ENCODE peak calls at places on chromosomes 5 and 9, in eight cellular contexts. Y is transverse colon, G is HepG2, O is A549, M is ovary, U is IMR-90, K is spleen, Q is tibial nerve. V is an unnamed sample.

GRCh38 chr9:135157856-135158571 is 70.5 kb downstream of the OLFM1 start:
- DNase-seq in M (no peak), Q (no peak), G (no peak), U (no peak), O (no peak), Y (no peak), K (no peak), V (no peak)

GRCh38 chr5:180644129-180644824 is 5.1 kb downstream of the FLT4 start:
- DNase-seq in M (no peak), Y (no peak), O (no peak), Q (no peak), G (no peak), U (no peak), K (no peak), V (no peak)

GRCh38 chr9:88835772-88836171 is 155.5 kb upstream of the S1PR3 start:
- DNase-seq in M (no peak), K (no peak), Y (no peak), G (no peak), O (no peak), U (no peak), Q (no peak), V (no peak)

GRCh38 chr9:136051568-136052432 is 43.3 kb downstream of the NACC2 start:
- DNase-seq in M (peak), K (peak), Q (peak), O (peak), Y (peak), G (peak), U (peak), V (peak)

GRCh38 chr5:132446621-132447020 is 44.0 kb downstream of the IRF1 start:
- DNase-seq in Q (peak), K (no peak), G (no peak), U (peak), M (peak), O (no peak), Y (peak), V (peak)

GRCh38 chr9:592225-592624 is 249.3 kb upstream of the DMRT1 start:
- DNase-seq in O (no peak), M (no peak), Q (no peak), K (no peak), Y (peak), G (peak), U (no peak), V (peak)

GRCh38 chr9:89564257-89564878 is 40.4 kb upstream of the GADD45G start:
- DNase-seq in O (no peak), Y (no peak), K (peak), G (peak), Q (no peak), M (no peak), U (no peak), V (no peak)

GRCh38 chr5:29214821-29215220 is 1978.7 kb upstream of the CDH6 start:
- DNase-seq in G (no peak), M (no peak), K (no peak), Y (no peak), O (no peak), Q (no peak), U (no peak), V (no peak)

GRCh38 chr5:139382371-139382770 is 726 bp downstream of the SLC23A1 start:
- DNase-seq in O (no peak), U (no peak), Y (peak), M (no peak), K (peak), Q (no peak), G (no peak), V (no peak)

GRCh38 chr5:150065346-150065745 is 21.0 kb downstream of the CSF1R start:
- DNase-seq in O (no peak), G (peak), Q (peak), Y (peak), U (peak), K (peak), M (peak), V (no peak)

GRCh38 chr9:76451234-76451633 is 7.7 kb upstream of the GCNT1 start:
- DNase-seq in Q (no peak), Y (no peak), O (no peak), K (no peak), U (peak), M (no peak), G (no peak), V (no peak)

GRCh38 chr5:172864747-172865146 is 30.7 kb downstream of the ERGIC1 start:
- DNase-seq in M (no peak), Y (no peak), G (no peak), U (peak), K (no peak), O (no peak), Q (no peak), V (no peak)

GRCh38 chr9:95772320-95773060 is 103.0 kb upstream of the ERCC6L2 start:
- DNase-seq in O (no peak), M (peak), G (peak), U (peak), K (no peak), Y (peak), Q (peak), V (no peak)

GRCh38 chr5:36111238-36111637 is 40.4 kb downstream of the LMBRD2 start:
- DNase-seq in O (no peak), Y (no peak), U (no peak), Q (no peak), K (no peak), G (no peak), M (no peak), V (no peak)

GRCh38 chr5:80324912-80325311 is 5.1 kb downstream of the SPZ1 start:
- DNase-seq in M (no peak), K (no peak), U (no peak), Q (no peak), Y (no peak), O (no peak), G (no peak), V (no peak)

GRCh38 chr5:42889311-42889933 is 77.7 kb upstream of the SELENOP start:
- DNase-seq in K (no peak), Q (peak), Y (peak), O (peak), M (peak), G (peak), U (peak), V (peak)

GRCh38 chr5:38783011-38783551 is 62.7 kb upstream of the OSMR start:
- DNase-seq in Y (no peak), G (peak), K (no peak), Q (no peak), U (peak), O (no peak), M (no peak), V (no peak)

GRCh38 chr9:98962181-98962560 is 18.5 kb downstream of the COL15A1 start:
- DNase-seq in M (peak), Q (no peak), Y (no peak), U (peak), G (no peak), K (no peak), O (no peak), V (no peak)

GRCh38 chr9:33161011-33161588 is 6.0 kb downstream of the B4GALT1 start:
- DNase-seq in K (peak), O (peak), M (peak), Q (no peak), G (no peak), Y (peak), U (peak), V (peak)

GRCh38 chr9:93111001-93111370 is 15.0 kb downstream of the CARD19 start:
- DNase-seq in G (no peak), Q (peak), O (no peak), K (no peak), U (no peak), M (peak), Y (no peak), V (no peak)

GRCh38 chr5:136396886-136397285 is 31.5 kb upstream of the TRPC7 start:
- DNase-seq in Q (no peak), G (no peak), Y (no peak), K (no peak), U (no peak), M (no peak), O (no peak), V (no peak)

GRCh38 chr5:100841358-100842076 is 61.6 kb downstream of the ST8SIA4 start:
- DNase-seq in O (no peak), G (no peak), Q (no peak), K (no peak), Y (no peak), M (no peak), U (no peak), V (no peak)

GRCh38 chr5:135821061-135821781 is 13.2 kb upstream of the SLC25A48 start:
- DNase-seq in U (no peak), Q (no peak), K (no peak), M (no peak), G (no peak), Y (no peak), O (no peak), V (no peak)

GRCh38 chr5:124735169-124735858 is 11.1 kb downstream of the ZNF608 start:
- DNase-seq in O (no peak), Y (peak), M (peak), Q (no peak), G (no peak), U (no peak), K (no peak), V (no peak)

GRCh38 chr5:143434261-143435206 is 31.0 kb upstream of the NR3C1 start:
- DNase-seq in G (no peak), K (peak), O (no peak), Q (no peak), Y (no peak), M (no peak), U (no peak), V (peak)

GRCh38 chr5:155727512-155728145 is 599.3 kb upstream of the SGCD start:
- DNase-seq in O (peak), Q (no peak), M (no peak), U (no peak), K (peak), Y (no peak), G (no peak), V (no peak)

DNA sequence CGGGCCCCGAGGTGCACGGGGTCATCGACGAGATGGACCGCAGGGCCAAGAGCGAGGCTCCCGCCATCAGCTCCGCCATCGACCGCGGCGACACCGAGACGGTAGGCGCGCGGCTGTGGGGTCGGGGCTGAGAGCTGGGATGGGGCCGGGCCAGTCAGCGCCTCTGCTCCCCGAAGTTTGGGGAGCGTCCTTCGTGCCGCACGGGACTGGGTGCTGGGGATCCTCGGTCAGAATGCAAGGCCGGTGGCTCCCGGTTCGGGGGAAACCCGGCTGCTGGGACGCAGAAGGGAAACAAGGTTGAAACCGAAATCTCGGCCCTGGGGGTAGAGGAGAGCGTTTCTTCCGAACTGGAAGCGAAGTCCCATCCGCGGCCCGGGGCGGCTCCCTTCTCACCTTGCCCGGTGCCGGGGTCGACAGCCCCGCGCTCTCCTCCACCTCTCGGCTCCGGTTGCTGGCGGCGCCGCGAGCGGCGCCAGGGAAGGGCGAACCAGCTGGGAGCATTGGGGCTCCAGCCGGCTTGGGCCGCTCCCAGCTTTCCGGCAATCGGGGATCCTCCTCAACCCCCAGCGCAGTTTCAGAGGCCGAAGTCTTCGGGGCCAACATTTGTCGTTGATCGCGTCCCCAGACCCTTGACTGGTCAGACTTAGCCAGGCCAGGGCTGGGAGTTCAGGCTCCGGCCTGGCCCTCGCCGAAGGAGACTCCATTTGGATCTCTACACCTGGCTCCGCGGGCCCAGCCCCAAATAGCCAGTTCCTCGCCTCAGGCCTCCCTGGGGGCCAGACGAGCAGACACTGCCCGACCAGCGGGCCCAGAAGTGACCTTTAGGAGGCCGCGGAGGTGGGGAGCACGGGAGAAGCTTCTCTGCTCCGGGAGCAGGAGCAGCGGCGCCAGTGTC is 1.0 kb downstream of the LHX2 start:
- DNase-seq in Q (no peak), Y (no peak), U (no peak), M (no peak), G (no peak), O (no peak), K (peak), V (no peak)
- H3K4me3 ChIP-seq in Q (no peak), Y (no peak), U (no peak), M (no peak), G (no peak), O (peak), K (peak), V (peak)

DNA sequence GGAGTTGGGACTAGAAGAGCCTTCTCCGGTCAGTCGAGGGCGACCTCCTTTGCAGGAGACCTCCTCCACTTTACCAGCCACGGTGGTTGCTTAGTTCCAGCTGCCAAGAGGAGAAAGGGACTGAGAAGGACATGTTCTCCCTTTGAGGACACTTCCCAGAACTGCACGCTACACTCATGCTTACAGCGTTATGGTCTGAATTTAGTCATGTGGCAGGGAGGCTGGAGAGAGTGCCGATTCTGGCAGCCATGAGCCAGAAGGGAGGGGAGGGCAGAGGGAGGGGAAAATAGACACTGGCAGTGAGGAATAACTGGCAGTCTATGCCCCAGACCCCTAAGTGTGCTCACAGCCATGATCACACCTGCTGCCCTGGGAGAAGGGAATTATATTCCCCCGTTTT is 47.8 kb downstream of the TSPAN17 start:
- DNase-seq in O (no peak), Y (no peak), G (no peak), K (no peak), M (no peak), U (no peak), Q (no peak), V (no peak)
- TF ChIP-seq CTCF in O (no peak), Y (no peak), G (no peak), K (no peak), M (no peak), U (no peak), Q (no peak), V (no peak)

DNA sequence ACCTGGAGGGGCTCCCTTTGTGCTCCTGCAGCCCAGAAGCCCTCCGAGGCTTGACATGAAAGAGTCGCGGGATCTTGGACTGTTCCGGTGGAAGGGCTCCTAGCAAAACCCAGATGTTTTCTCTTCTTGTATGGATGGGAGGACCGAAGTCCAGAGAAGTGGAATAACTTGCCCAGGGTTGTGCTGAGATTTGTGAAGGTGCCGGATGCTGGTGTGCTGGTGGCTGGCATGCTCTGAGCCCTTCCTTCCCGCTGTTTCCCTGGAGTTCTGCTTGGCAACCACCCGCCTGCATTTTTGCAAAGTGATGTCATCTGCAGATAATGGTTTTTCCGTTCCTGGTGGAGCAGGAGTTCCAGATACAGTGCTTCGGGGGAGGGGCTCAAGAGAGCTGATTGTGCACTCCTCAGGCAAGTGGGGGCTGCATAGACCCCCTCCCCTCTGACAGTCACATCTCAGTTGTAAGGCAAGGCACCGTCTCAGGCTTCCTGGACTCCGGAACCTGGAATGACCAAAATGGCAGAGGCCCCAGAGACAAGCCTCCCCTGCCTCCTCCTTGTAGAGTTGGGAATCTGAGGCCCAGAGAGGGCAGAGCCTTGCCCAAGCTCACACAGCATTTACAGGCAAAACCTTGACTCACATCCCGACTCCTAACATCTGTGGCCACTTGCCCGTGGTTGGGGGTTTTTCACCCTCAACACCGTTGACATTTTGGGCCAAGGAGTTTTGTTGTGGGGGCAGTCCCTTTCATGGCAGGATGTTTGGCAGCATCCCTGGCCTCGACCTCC is 157.0 kb downstream of the RGS3 start:
- DNase-seq in Y (peak), M (peak), U (peak), O (peak), Q (peak), G (peak), K (peak), V (peak)
- TF ChIP-seq POLR2A in Y (no peak), M (no peak), U (peak), O (no peak), Q (no peak), G (no peak), K (no peak), V (no peak)

DNA sequence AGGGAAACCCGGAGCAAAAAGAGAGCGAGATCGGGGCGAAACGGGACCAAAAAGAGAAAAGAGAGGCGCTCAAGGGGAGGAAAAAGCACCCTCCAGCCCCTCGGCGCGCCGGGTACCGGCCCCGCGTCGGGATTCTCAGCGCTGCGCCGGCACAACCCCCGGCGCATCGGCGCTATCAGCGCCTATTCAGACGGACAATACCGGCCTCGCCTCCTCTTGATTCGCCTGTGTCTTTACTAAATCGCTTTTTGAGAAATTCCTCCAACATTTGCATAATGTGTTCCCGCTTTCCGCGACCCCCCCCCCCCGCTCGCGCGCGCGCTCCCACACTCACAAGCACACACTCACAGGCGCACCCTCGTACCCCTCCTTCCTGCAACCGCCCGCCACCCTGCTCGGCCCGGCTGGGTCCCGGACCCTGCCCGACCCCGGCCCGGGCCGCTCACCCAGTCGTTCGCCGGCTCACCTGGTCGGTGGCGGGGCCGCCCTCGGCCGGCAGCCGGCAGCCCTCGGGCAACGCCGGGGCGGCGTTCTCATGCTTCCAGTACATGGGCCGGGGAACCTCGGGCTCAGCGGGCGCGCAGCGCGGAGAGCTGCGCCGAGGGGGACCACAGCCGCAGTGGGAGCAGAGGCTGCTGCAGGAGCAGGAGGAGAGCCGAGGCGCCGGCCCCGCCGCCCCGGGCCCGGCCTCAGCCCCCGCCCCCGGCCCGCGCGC is 409 bp downstream of the LHX6 start:
- DNase-seq in U (no peak), M (no peak), O (no peak), Y (no peak), K (no peak), G (no peak), Q (no peak), V (no peak)
- H3K4me3 ChIP-seq in U (no peak), M (peak), O (peak), Y (peak), K (peak), G (peak), Q (peak), V (peak)

DNA sequence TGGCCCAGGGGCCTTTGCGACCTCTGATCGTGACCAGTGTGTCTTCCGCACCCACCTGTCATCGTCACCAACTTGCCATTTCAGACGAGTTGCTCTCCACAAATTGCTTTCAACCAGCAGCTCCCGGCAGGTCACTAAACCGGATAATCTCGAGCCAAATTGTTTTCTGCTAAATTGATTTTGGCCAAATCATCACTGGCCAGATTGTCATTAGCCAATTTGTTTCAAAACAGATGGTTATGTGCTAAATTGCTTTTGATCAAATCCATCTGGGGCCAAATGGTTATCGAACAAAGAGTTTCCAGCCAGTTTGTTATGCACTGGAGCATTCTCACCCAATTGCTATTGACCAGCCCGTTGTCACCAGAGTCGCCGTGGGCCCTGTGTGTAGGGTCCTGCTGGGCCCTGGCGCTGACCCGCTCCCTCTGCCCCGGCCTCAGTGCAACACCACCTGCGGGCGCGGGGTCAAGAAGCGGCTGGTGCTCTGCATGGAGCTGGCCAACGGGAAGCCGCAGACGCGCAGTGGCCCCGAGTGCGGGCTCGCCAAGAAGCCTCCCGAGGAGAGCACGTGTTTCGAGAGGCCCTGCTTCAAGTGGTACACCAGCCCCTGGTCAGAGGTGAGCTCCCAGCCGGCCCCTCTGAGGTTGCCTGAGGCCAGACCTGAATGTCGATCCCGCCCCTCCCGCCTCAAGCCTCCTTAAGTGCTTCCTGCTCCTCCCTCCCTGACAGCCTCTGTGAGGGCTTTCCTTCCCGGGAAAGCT is 35.6 kb downstream of the ADAMTSL2 start:
- DNase-seq in G (no peak), K (no peak), M (no peak), O (no peak), Y (no peak), Q (no peak), U (no peak), V (no peak)
- TF ChIP-seq CTCF in G (no peak), K (no peak), M (no peak), O (no peak), Y (no peak), Q (no peak), U (no peak), V (no peak)